ENCODE peak calls at places on chromosomes 13 and 19, in six cellular contexts. I is tibial nerve; P is endodermal cell; U is C1 segment of cervical spinal cord; J is activated CD4-positive, alpha-beta T cell treated with anti-CD3 and anti-CD28 coated beads, Interleukin-2, amount 50 U/mL, for 48 hours; C is SK-N-SH. F is an unnamed sample.
A peak's percentile ranks its signal among the peaks of the same experiment; 100 is the strongest.

GRCh38 chr13:50393641-50394040 is 378.4 kb downstream of the KCNRG start:
- DNase-seq in I (no peak), P (peak; percentile 68), U (no peak), J (no peak), C (no peak), F (no peak)

GRCh38 chr19:46856062-46857022 is 4.5 kb upstream of the ARHGAP35 start:
- DNase-seq in I (peak; percentile 95), P (peak; percentile 98), U (peak; percentile 68), J (peak; percentile 94), C (peak; percentile 88), F (peak; percentile 99)

GRCh38 chr19:46726551-46726950 is 9.6 kb upstream of the PRKD2 start:
- DNase-seq in I (no peak), P (no peak), U (no peak), J (no peak), C (no peak), F (no peak)

GRCh38 chr13:24650157-24650556 is 30.1 kb upstream of the ATP12A start:
- DNase-seq in I (no peak), P (no peak), U (no peak), J (no peak), C (peak; percentile 49), F (no peak)

GRCh38 chr19:37303591-37304171 is 67.2 kb upstream of the ZNF527 start:
- DNase-seq in I (no peak), P (no peak), U (no peak), J (no peak), C (peak; percentile 26), F (no peak)

GRCh38 chr13:60043262-60043661 is 120.5 kb downstream of the DIAPH3 start:
- DNase-seq in I (no peak), P (no peak), U (no peak), J (no peak), C (peak; percentile 5), F (no peak)

GRCh38 chr13:28805193-28805819 is 14.8 kb upstream of the MTUS2 start:
- DNase-seq in I (no peak), P (peak; percentile 89), U (no peak), J (peak; percentile 68), C (peak; percentile 35), F (no peak)

GRCh38 chr13:39967199-39967959 is 311.9 kb downstream of the COG6 start:
- DNase-seq in I (no peak), P (no peak), U (no peak), J (no peak), C (no peak), F (no peak)

GRCh38 chr13:75318138-75318833 is 163.7 kb downstream of the TBC1D4 start:
- DNase-seq in I (no peak), P (no peak), U (no peak), J (peak; percentile 35), C (no peak), F (no peak)

GRCh38 chr19:17794731-17795494 is at the start of gene B3GNT3:
- DNase-seq in I (no peak), P (peak; percentile 90), U (no peak), J (peak; percentile 51), C (no peak), F (no peak)

GRCh38 chr19:18501351-18501750 is 20.5 kb downstream of the ELL start:
- DNase-seq in I (no peak), P (no peak), U (no peak), J (no peak), C (no peak), F (no peak)

GRCh38 chr19:52992109-52993004 is 21.4 kb upstream of the ERVV-1 start:
- DNase-seq in I (no peak), P (peak; percentile 72), U (no peak), J (no peak), C (peak; percentile 42), F (no peak)

GRCh38 chr19:7376151-7376852 is 27.6 kb downstream of the ARHGEF18 start:
- DNase-seq in I (no peak), P (peak; percentile 78), U (no peak), J (no peak), C (no peak), F (no peak)

GRCh38 chr19:16076154-16076957 is at the start of gene TPM4:
- DNase-seq in I (peak; percentile 85), P (peak; percentile 96), U (peak; percentile 23), J (peak; percentile 93), C (peak; percentile 86), F (peak; percentile 96)

GRCh38 chr19:54248016-54248601 is 5.5 kb upstream of the LILRA6 start:
- DNase-seq in I (peak; percentile 29), P (peak; percentile 7), U (no peak), J (peak; percentile 68), C (no peak), F (peak; percentile 64)

GRCh38 chr19:13784731-13785452 is 10.4 kb upstream of the ZSWIM4 start:
- DNase-seq in I (peak; percentile 60), P (peak; percentile 92), U (no peak), J (peak; percentile 83), C (peak; percentile 90), F (peak; percentile 73)

GRCh38 chr13:32134991-32135390 is 103.4 kb downstream of the FRY start:
- DNase-seq in I (no peak), P (no peak), U (no peak), J (no peak), C (no peak), F (no peak)

GRCh38 chr19:19538767-19539166 is 702 bp downstream of the CILP2 start:
- DNase-seq in I (no peak), P (peak; percentile 64), U (no peak), J (no peak), C (no peak), F (no peak)

GRCh38 chr13:37889102-37889501 is 19.5 kb upstream of the TRPC4 start:
- DNase-seq in I (no peak), P (no peak), U (no peak), J (no peak), C (no peak), F (no peak)

GRCh38 chr19:54266133-54266532 is 9.1 kb upstream of the LILRB5 start:
- DNase-seq in I (peak; percentile 83), P (peak; percentile 97), U (no peak), J (peak; percentile 86), C (peak; percentile 59), F (peak; percentile 68)

GRCh38 chr19:5934002-5934401 is 19.9 kb downstream of the CAPS start:
- DNase-seq in I (no peak), P (no peak), U (no peak), J (no peak), C (peak; percentile 57), F (no peak)

GRCh38 chr19:38596057-38596981 is 21.4 kb downstream of the MAP4K1 start:
- DNase-seq in I (no peak), P (peak; percentile 99), U (no peak), J (peak; percentile 46), C (peak; percentile 88), F (no peak)

GRCh38 chr13:40352385-40352778 is 314.1 kb downstream of the FOXO1 start:
- DNase-seq in I (peak; percentile 47), P (no peak), U (no peak), J (no peak), C (no peak), F (peak; percentile 86)

GRCh38 chr19:13902993-13903555 is 2.8 kb downstream of the BRME1 start:
- DNase-seq in I (no peak), P (no peak), U (no peak), J (peak; percentile 49), C (peak; percentile 59), F (no peak)

GRCh38 chr19:18274303-18274775 is at the start of gene IQCN:
- DNase-seq in I (no peak), P (peak; percentile 75), U (no peak), J (no peak), C (no peak), F (peak; percentile 77)

GRCh38 chr13:22243519-22244197 is 572.8 kb downstream of the FGF9 start:
- DNase-seq in I (no peak), P (no peak), U (no peak), J (no peak), C (no peak), F (no peak)

GRCh38 chr13:27619093-27619705 is 1.1 kb downstream of the LNX2 start:
- DNase-seq in I (no peak), P (no peak), U (no peak), J (no peak), C (no peak), F (no peak)

GRCh38 chr13:64239372-64239771 is 2823.7 kb upstream of the PCDH20 start:
- DNase-seq in I (no peak), P (no peak), U (no peak), J (no peak), C (no peak), F (no peak)

GRCh38 chr13:89923731-89924130 is 1423.8 kb upstream of the MIR17HG start:
- DNase-seq in I (no peak), P (no peak), U (no peak), J (no peak), C (no peak), F (no peak)

GRCh38 chr13:100470841-100471505 is 117.6 kb downstream of the GGACT start:
- DNase-seq in I (no peak), P (no peak), U (no peak), J (no peak), C (no peak), F (no peak)

GRCh38 chr13:65926750-65927171 is 1303.4 kb downstream of the PCDH9 start:
- DNase-seq in I (no peak), P (peak; percentile 87), U (no peak), J (no peak), C (no peak), F (no peak)

GRCh38 chr13:25881946-25882574 is 169.8 kb downstream of the SHISA2 start:
- DNase-seq in I (no peak), P (peak; percentile 74), U (no peak), J (no peak), C (peak; percentile 64), F (no peak)

GRCh38 chr19:32651729-32652140 is 23.2 kb downstream of the ANKRD27 start:
- DNase-seq in I (no peak), P (peak; percentile 91), U (no peak), J (no peak), C (peak; percentile 60), F (no peak)

GRCh38 chr13:113744197-113745000 is 14.6 kb upstream of the TMEM255B start:
- DNase-seq in I (no peak), P (no peak), U (no peak), J (no peak), C (no peak), F (no peak)

GRCh38 chr19:33098023-33098652 is 17.2 kb downstream of the GPATCH1 start:
- DNase-seq in I (no peak), P (no peak), U (no peak), J (no peak), C (no peak), F (no peak)

GRCh38 chr13:106752584-106753202 is 184.8 kb upstream of the ARGLU1 start:
- DNase-seq in I (no peak), P (no peak), U (no peak), J (no peak), C (no peak), F (no peak)

GRCh38 chr19:8593931-8594330 is 16.6 kb downstream of the ADAMTS10 start:
- DNase-seq in I (no peak), P (no peak), U (no peak), J (no peak), C (no peak), F (no peak)

GRCh38 chr19:51030631-51031030 is 4.2 kb downstream of the KLK12 start:
- DNase-seq in I (no peak), P (no peak), U (no peak), J (no peak), C (peak; percentile 12), F (no peak)